ENCODE peak calls at places on chromosomes 11 and 22, in four cellular contexts. Y is CD8-positive, alpha-beta T cell; T is body of pancreas; B is aorta. J is an unnamed sample.

GRCh38 chr11:93952082-93952780 is 68.9 kb upstream of the HEPHL1 start:
- DNase-seq in Y (no peak), T (no peak), B (no peak), J (no peak)

GRCh38 chr11:77026743-77027142 is 7.5 kb upstream of the B3GNT6 start:
- DNase-seq in Y (no peak), T (no peak), B (no peak), J (no peak)

GRCh38 chr11:102121329-102121728 is 11.1 kb downstream of the YAP1 start:
- DNase-seq in Y (no peak), T (no peak), B (no peak), J (no peak)

GRCh38 chr11:64906314-64906635 is 10.7 kb downstream of the ATG2A start:
- DNase-seq in Y (no peak), T (no peak), B (no peak), J (no peak)

GRCh38 chr11:64355078-64355940 is 3.7 kb upstream of the RPS6KA4 start:
- DNase-seq in Y (peak; percentile 62), T (peak; percentile 86), B (peak; percentile 89), J (peak; percentile 27)

GRCh38 chr22:43570531-43571144 is 158.8 kb downstream of the MPPED1 start:
- DNase-seq in Y (no peak), T (no peak), B (no peak), J (no peak)

GRCh38 chr22:42308887-42309468 is 38.5 kb upstream of the TCF20 start:
- DNase-seq in Y (no peak), T (no peak), B (no peak), J (no peak)

GRCh38 chr22:47266329-47266728 is 503.9 kb downstream of the TBC1D22A start:
- DNase-seq in Y (no peak), T (no peak), B (no peak), J (no peak)

GRCh38 chr11:441418-442274 is at the start of gene ANO9:
- DNase-seq in Y (peak; percentile 58), T (peak; percentile 75), B (peak; percentile 59), J (peak; percentile 34)

GRCh38 chr22:49209452-49210195 is 618.0 kb downstream of the BRD1 start:
- DNase-seq in Y (no peak), T (peak; percentile 13), B (no peak), J (no peak)

GRCh38 chr11:36167729-36168128 is 121.5 kb downstream of the COMMD9 start:
- DNase-seq in Y (no peak), T (no peak), B (no peak), J (no peak)

GRCh38 chr11:118148877-118149276 is 3.7 kb downstream of the SCN4B start:
- DNase-seq in Y (no peak), T (no peak), B (no peak), J (no peak)

GRCh38 chr11:11944444-11944843 is 64.0 kb downstream of the DKK3 start:
- DNase-seq in Y (no peak), T (no peak), B (no peak), J (no peak)

GRCh38 chr11:110184974-110185597 is 91.9 kb downstream of the ZC3H12C start:
- DNase-seq in Y (no peak), T (peak; percentile 47), B (no peak), J (no peak)

GRCh38 chr11:64003807-64004589 is 17.8 kb downstream of the OTUB1 start:
- DNase-seq in Y (no peak), T (peak; percentile 26), B (no peak), J (no peak)

DNA sequence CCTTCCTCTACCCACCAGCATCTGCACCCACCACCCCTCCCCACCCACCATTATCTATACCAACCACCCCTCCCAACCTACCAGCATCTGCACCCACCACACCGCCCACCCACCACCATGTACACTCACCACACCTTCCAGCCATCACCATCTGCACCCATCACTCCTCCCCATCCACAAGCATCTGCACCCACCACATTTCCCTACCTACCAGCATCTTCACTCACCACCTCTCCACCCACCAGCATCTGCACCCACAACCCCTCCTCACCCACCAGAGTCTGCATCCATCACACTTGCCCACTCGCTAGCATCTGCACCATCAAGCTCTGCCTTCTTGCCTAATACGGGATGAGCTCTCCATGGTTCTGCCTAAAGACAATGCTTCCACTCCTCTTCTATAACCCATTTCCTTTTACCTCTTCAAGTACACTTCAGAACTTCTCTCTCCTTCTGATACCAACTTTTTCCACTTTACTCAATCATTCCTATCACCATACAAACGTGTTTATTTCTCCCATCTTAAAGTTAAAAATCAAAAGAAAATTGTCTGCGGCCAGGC is 2.4 kb upstream of the FSHB start:
- DNase-seq in Y (no peak), T (no peak), B (no peak), J (no peak)
- H3K4me1 ChIP-seq in Y (no peaks in the 10 kb centered on the region), T (no peaks in the 10 kb centered on the region), B (no peaks in the 10 kb centered on the region), J (no peaks in the 10 kb centered on the region)

GRCh38 chr22:30191049-30191701 is 55.4 kb downstream of the LIF start:
- DNase-seq in Y (no peak), T (no peak), B (no peak), J (no peak)
- H3K27ac ChIP-seq in Y (no peak overlapping the region), T (no peak overlapping the region), B (no peak overlapping the region), J (no peak overlapping the region)

GRCh38 chr11:3197044-3197715 is 21.4 kb downstream of the MRGPRG start:
- DNase-seq in Y (no peak), T (no peak), B (peak; percentile 26), J (no peak)

GRCh38 chr11:3196161-3197043 is 22.2 kb downstream of the MRGPRG start:
- DNase-seq in Y (no peak), T (no peak), B (peak; percentile 35), J (no peak)

GRCh38 chr11:3199537-3200295 is 18.9 kb downstream of the MRGPRG start:
- DNase-seq in Y (no peak), T (peak; percentile 3), B (peak; percentile 30), J (no peak)

GRCh38 chr11:3198815-3199214 is 19.8 kb downstream of the MRGPRG start:
- DNase-seq in Y (no peak), T (peak; percentile 5), B (peak; percentile 29), J (no peak)

DNA sequence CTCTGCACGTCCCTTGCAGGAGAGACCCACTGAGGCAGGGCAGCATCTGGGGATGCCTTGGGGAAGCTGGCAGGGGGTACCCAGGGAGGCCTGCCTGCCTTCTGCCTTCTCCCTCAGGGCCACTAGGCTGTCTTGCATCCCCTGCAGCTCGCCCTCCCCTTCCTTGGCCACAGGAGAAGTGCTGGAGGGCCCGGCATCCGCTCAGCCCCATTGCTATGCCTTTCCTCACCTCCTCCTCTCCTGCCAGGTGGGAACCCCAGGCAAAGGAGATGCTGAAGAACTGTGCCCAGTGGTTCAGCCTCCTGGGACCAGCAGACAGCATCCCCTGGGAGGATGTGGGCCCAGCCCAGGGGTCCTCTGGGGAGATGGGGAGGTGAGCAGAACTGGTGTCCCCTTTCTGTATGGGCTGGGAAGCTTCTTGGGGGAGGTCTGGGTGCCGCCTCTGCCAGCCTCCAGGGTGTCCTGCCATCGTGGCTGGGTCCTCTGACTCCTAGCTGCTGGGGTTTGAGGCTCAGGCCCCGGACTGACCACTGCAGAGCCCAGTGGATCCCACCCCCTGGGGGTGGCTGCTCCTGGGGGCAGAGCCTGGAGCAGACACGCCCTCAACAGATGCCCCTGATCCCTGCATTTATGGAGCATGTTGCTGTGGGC is 20.6 kb downstream of the MRGPRG start:
- DNase-seq in Y (no peak), T (peak; percentile 5), B (peak; percentile 21), J (no peak)
- H3K27me3 ChIP-seq in Y (no peaks in the 10 kb centered on the region), T (no peaks in the 10 kb centered on the region), B (no peaks in the 10 kb centered on the region), J (no peaks in the 10 kb centered on the region)

DNA sequence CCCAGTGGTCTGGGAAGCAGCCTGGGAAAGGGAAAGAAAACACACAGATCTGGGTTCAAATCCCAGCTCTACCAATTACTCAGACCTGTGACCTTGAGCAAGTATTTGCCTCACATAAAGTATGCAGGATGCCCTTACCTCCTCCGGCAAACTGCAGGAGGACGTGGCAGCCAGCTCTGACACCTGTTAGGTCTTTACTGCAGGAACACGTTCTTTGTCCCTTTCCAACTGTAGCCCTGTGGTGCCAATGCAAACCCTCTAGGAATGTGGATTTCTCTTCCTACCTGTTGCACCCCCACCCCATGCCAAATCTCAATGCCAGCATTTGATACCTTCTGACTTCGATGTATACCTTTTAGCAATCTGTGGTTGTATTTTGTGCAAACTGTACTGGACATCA is 6.0 kb downstream of the CPT1A start:
- DNase-seq in Y (no peak), T (no peak), B (no peak), J (no peak)
- H3K4me1 ChIP-seq in Y (peaks cover 42% of the 10 kb centered on the region), T (peaks cover 87% of the 10 kb centered on the region), B (no peaks in the 10 kb centered on the region), J (peaks cover 38% of the 10 kb centered on the region)

GRCh38 chr11:34299962-34300350 is 57.9 kb downstream of the ABTB2 start:
- DNase-seq in Y (no peak), T (no peak), B (no peak), J (no peak)
- H3K27ac ChIP-seq in Y (no peak overlapping the region), T (no peak overlapping the region), B (no peak overlapping the region), J (no peak overlapping the region)

GRCh38 chr22:23228503-23228902 is 48.2 kb downstream of the BCR start:
- DNase-seq in Y (no peak), T (no peak), B (no peak), J (no peak)
- H3K27me3 ChIP-seq in Y (no peaks in the 10 kb centered on the region), T (no peaks in the 10 kb centered on the region), B (no peaks in the 10 kb centered on the region), J (no peaks in the 10 kb centered on the region)

DNA sequence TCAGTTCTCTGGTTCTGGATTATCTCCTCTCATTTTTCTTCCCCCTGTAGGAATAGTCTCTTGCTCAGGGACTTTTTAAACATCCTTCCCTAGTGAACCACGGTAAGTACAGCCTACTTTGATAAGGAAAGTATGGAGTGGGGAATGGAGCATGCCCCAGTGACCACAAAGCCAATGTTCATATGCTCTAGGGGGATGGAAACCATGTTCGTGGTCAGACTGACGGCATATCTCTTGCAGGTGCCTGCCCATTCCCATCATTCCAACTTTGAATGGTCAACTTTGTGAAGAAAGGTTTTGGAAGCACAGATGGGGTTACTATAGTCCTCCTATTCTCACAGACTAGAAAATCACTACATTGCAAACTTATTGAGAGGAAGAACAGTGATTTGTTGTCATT is 332.5 kb upstream of the NCAM1 start:
- DNase-seq in Y (no peak), T (no peak), B (no peak), J (no peak)
- H3K4me1 ChIP-seq in Y (no peaks in the 10 kb centered on the region), T (no peaks in the 10 kb centered on the region), B (no peaks in the 10 kb centered on the region), J (no peaks in the 10 kb centered on the region)

J was measured in naive thymus-derived CD4-positive, alpha-beta T cell.